ENCODE peak calls at places on chromosomes 13 and 19, in seven cellular contexts. O is NB4; U is mammary epithelial cell; K is hepatocyte; Q is foreskin fibroblast; A is CD8-positive, alpha-beta T cell; P is cardiac muscle cell. N is an unnamed sample.

GRCh38 chr13:20616059-20616797 is 49.3 kb downstream of the IFT88 start:
- DNase-seq in O (no peak), U (peak), K (no peak), Q (peak), A (no peak), P (peak), N (peak)

GRCh38 chr13:103022328-103022727 is 43.9 kb downstream of the SLC10A2 start:
- DNase-seq in O (no peak), U (no peak), K (no peak), Q (peak), A (no peak), P (no peak), N (no peak)

GRCh38 chr19:45352914-45353796 is 12.6 kb downstream of the KLC3 start:
- DNase-seq in O (peak), U (no peak), K (no peak), Q (no peak), A (no peak), P (no peak), N (no peak)

GRCh38 chr19:34503546-34504272 is 22.2 kb downstream of the WTIP start:
- DNase-seq in O (no peak), U (no peak), K (no peak), Q (no peak), A (no peak), P (no peak), N (no peak)

GRCh38 chr13:51981355-51981754 is 29.9 kb downstream of the ATP7B start:
- DNase-seq in O (no peak), U (no peak), K (no peak), Q (no peak), A (no peak), P (peak), N (no peak)

GRCh38 chr13:37869756-37870488 is at the start of gene TRPC4:
- DNase-seq in O (peak), U (peak), K (peak), Q (peak), A (no peak), P (peak), N (peak)

GRCh38 chr19:56875717-56876116 is 35.2 kb upstream of the PEG3 start:
- DNase-seq in O (no peak), U (no peak), K (no peak), Q (no peak), A (no peak), P (no peak), N (no peak)

GRCh38 chr19:35693835-35694599 is 10.3 kb upstream of the ZBTB32 start:
- DNase-seq in O (peak), U (peak), K (peak), Q (peak), A (peak), P (peak), N (peak)

GRCh38 chr19:51258165-51258564 is 7.3 kb downstream of the SIGLECL1 start:
- DNase-seq in O (peak), U (no peak), K (no peak), Q (no peak), A (no peak), P (no peak), N (no peak)

GRCh38 chr13:93336733-93337132 is 110.1 kb downstream of the GPC6 start:
- DNase-seq in O (no peak), U (no peak), K (no peak), Q (no peak), A (no peak), P (no peak), N (no peak)

GRCh38 chr13:80441968-80442367 is 101.0 kb upstream of the SPRY2 start:
- DNase-seq in O (peak), U (no peak), K (no peak), Q (peak), A (no peak), P (peak), N (no peak)

GRCh38 chr13:46593403-46593802 is 40.4 kb downstream of the LRCH1 start:
- DNase-seq in O (no peak), U (no peak), K (no peak), Q (no peak), A (no peak), P (no peak), N (no peak)

GRCh38 chr13:75050419-75051066 is 431.4 kb downstream of the TBC1D4 start:
- DNase-seq in O (no peak), U (no peak), K (peak), Q (peak), A (no peak), P (peak), N (peak)

GRCh38 chr13:38173403-38173802 is 176.2 kb upstream of the UFM1 start:
- DNase-seq in O (no peak), U (no peak), K (no peak), Q (no peak), A (no peak), P (no peak), N (no peak)

GRCh38 chr19:8631425-8631819 is 989 bp downstream of the NFILZ start:
- DNase-seq in O (no peak), U (no peak), K (peak), Q (no peak), A (no peak), P (peak), N (peak)

GRCh38 chr13:81171065-81171647 is 830.2 kb upstream of the SPRY2 start:
- DNase-seq in O (peak), U (peak), K (peak), Q (peak), A (no peak), P (peak), N (peak)

GRCh38 chr19:35141627-35142401 is 1.2 kb upstream of the FXYD7 start:
- DNase-seq in O (no peak), U (no peak), K (no peak), Q (peak), A (no peak), P (peak), N (no peak)

GRCh38 chr19:19139876-19140229 is 1.6 kb upstream of the TMEM161A start:
- DNase-seq in O (no peak), U (no peak), K (no peak), Q (no peak), A (no peak), P (no peak), N (no peak)

GRCh38 chr19:31725051-31725450 is 375.8 kb upstream of the TSHZ3 start:
- DNase-seq in O (no peak), U (no peak), K (peak), Q (no peak), A (no peak), P (peak), N (no peak)

GRCh38 chr13:33348366-33348765 is 62.8 kb upstream of the STARD13 start:
- DNase-seq in O (no peak), U (no peak), K (no peak), Q (peak), A (no peak), P (peak), N (peak)

GRCh38 chr19:33685541-33685940 is 63.8 kb downstream of the CHST8 start:
- DNase-seq in O (no peak), U (no peak), K (no peak), Q (no peak), A (no peak), P (no peak), N (no peak)

GRCh38 chr13:93522486-93522885 is 295.9 kb downstream of the GPC6 start:
- DNase-seq in O (no peak), U (no peak), K (no peak), Q (peak), A (no peak), P (peak), N (peak)

GRCh38 chr13:50365300-50365682 is 350.0 kb downstream of the KCNRG start:
- DNase-seq in O (peak), U (no peak), K (no peak), Q (no peak), A (no peak), P (peak), N (no peak)

GRCh38 chr13:112648101-112648500 is 41.7 kb upstream of the ATP11A start:
- DNase-seq in O (no peak), U (no peak), K (no peak), Q (no peak), A (no peak), P (no peak), N (no peak)

GRCh38 chr19:57978586-57979289 is 4.4 kb upstream of the C19orf18 start:
- DNase-seq in O (no peak), U (no peak), K (no peak), Q (peak), A (no peak), P (no peak), N (no peak)

GRCh38 chr19:5369962-5370367 is 29.4 kb upstream of the PTPRS start:
- DNase-seq in O (peak), U (no peak), K (peak), Q (peak), A (no peak), P (peak), N (no peak)

GRCh38 chr19:50817941-50818858 is 5.4 kb downstream of the KLK1 start:
- DNase-seq in O (peak), U (no peak), K (peak), Q (peak), A (no peak), P (peak), N (no peak)

GRCh38 chr19:45322744-45323281 is at the start of gene CKM:
- DNase-seq in O (no peak), U (no peak), K (no peak), Q (no peak), A (no peak), P (no peak), N (no peak)

GRCh38 chr13:100836696-100837095 is 162.1 kb upstream of the TMTC4 start:
- DNase-seq in O (peak), U (peak), K (no peak), Q (no peak), A (no peak), P (peak), N (no peak)

GRCh38 chr13:34964558-34964957 is 22.5 kb downstream of the NBEA start:
- DNase-seq in O (no peak), U (no peak), K (no peak), Q (no peak), A (no peak), P (no peak), N (no peak)

GRCh38 chr19:17292301-17293074 is 10.7 kb downstream of the ABHD8 start:
- DNase-seq in O (peak), U (peak), K (peak), Q (peak), A (peak), P (peak), N (peak)

GRCh38 chr13:77429320-77430142 is 102.6 kb upstream of the MYCBP2 start:
- DNase-seq in O (no peak), U (peak), K (no peak), Q (no peak), A (no peak), P (no peak), N (peak)

GRCh38 chr13:46146898-46147297 is 35.1 kb downstream of the LCP1 start:
- DNase-seq in O (no peak), U (peak), K (peak), Q (peak), A (no peak), P (peak), N (peak)

GRCh38 chr19:47258434-47258833 is 2.1 kb downstream of the CCDC9 start:
- DNase-seq in O (no peak), U (no peak), K (no peak), Q (no peak), A (no peak), P (no peak), N (no peak)
- H3K4me3 ChIP-seq in O (no peak), U (peak), K (no peak), Q (peak), A (no peak), P (no peak), N (peak)

GRCh38 chr13:24605923-24606372 is 74.3 kb upstream of the ATP12A start:
- DNase-seq in O (peak), U (peak), K (peak), Q (peak), A (no peak), P (peak), N (peak)
- TF ChIP-seq CTCF in O (peak), U (peak), K (peak), Q (no peak), A (peak), P (peak), N (peak)

GRCh38 chr13:99390601-99391000 is 83.4 kb upstream of the GPR183 start:
- DNase-seq in O (no peak), U (no peak), K (no peak), Q (no peak), A (no peak), P (no peak), N (no peak)

GRCh38 chr13:99389520-99390304 is 82.5 kb upstream of the GPR183 start:
- DNase-seq in O (no peak), U (no peak), K (no peak), Q (no peak), A (no peak), P (no peak), N (no peak)

GRCh38 chr13:99393791-99394735 is 86.9 kb upstream of the GPR183 start:
- DNase-seq in O (no peak), U (no peak), K (no peak), Q (no peak), A (no peak), P (no peak), N (no peak)

GRCh38 chr13:99392806-99393135 is 85.6 kb upstream of the GPR183 start:
- DNase-seq in O (no peak), U (no peak), K (no peak), Q (peak), A (no peak), P (no peak), N (no peak)

DNA sequence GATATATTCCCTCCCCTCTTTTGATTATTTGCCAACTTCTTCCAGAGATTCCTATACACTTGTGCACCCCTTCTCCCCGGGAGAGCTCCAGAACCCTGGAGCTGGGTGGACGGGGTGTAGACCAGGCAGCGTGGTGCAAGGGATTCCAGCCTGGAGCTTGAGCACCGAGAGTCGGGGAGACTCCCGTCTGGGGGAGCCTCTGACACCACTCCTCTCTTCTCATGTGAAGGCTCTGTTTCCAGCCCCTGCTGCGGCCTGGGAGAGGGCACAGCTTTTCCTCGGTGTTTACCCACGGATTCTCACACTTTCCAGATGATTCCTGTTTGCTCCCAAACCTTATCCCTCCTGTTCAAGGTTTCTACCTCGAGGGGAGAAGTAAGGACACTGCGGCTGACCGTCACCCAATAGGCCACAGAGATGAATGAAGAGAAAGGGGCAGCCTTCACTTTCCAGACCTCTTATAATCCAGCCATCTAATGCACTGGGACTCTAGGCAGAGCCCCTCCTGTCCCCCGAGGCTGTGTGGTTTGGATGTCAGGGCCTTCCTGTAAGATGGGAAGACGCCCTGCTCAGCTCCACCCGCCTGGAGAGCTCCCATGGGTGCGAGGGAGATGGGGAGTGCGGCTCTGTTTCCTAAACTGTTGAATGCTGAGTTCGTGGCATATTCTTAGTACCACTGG is 85.1 kb upstream of the GPR183 start:
- DNase-seq in O (no peak), U (no peak), K (no peak), Q (no peak), A (no peak), P (no peak), N (no peak)
- H3K4me3 ChIP-seq in O (no peak), U (no peak), K (no peak), Q (no peak), A (no peak), P (no peak), N (no peak)

GRCh38 chr19:2021453-2022140 is 6.1 kb upstream of the BTBD2 start:
- DNase-seq in O (no peak), U (no peak), K (no peak), Q (no peak), A (no peak), P (no peak), N (no peak)

GRCh38 chr19:2027361-2027760 is 11.8 kb upstream of the BTBD2 start:
- DNase-seq in O (peak), U (peak), K (no peak), Q (peak), A (no peak), P (peak), N (peak)

GRCh38 chr19:2032296-2032941 is 16.9 kb upstream of the BTBD2 start:
- DNase-seq in O (peak), U (peak), K (peak), Q (peak), A (no peak), P (peak), N (peak)

GRCh38 chr19:2022289-2022688 is 6.8 kb upstream of the BTBD2 start:
- DNase-seq in O (no peak), U (no peak), K (no peak), Q (no peak), A (no peak), P (no peak), N (no peak)

DNA sequence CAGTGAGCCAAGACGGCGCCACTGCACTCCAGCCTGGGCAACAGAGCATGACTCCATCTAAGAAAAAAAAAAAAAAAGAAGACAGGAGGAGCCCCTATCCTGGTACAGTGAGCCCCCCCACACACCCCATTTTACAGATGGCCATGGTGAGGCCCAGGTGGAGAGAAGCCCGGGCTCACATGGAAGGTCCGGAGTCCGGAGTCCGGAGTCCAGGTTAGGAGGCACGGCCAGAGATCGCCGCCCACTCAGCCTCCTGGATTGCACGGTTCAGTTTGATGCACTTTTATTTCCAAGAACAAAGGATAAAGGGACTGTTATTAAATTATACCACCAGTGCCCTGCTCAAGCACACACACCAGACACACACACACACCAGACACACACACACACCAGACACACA is 11.3 kb upstream of the BTBD2 start:
- DNase-seq in O (no peak), U (no peak), K (no peak), Q (no peak), A (no peak), P (no peak), N (no peak)
- TF ChIP-seq CTCF in O (no peak), U (no peak), K (no peak), Q (no peak), A (no peak), P (no peak), N (no peak)

GRCh38 chr13:114025432-114026127 is 51.7 kb upstream of the C13orf46 start:
- DNase-seq in O (peak), U (no peak), K (no peak), Q (peak), A (no peak), P (peak), N (peak)

GRCh38 chr13:114024603-114025431 is 50.9 kb upstream of the C13orf46 start:
- DNase-seq in O (no peak), U (no peak), K (no peak), Q (no peak), A (no peak), P (no peak), N (no peak)

GRCh38 chr13:114022876-114023275 is 49.0 kb upstream of the C13orf46 start:
- DNase-seq in O (no peak), U (no peak), K (no peak), Q (no peak), A (no peak), P (no peak), N (no peak)

GRCh38 chr13:114022309-114022669 is 48.4 kb upstream of the C13orf46 start:
- DNase-seq in O (no peak), U (no peak), K (no peak), Q (no peak), A (no peak), P (no peak), N (no peak)

DNA sequence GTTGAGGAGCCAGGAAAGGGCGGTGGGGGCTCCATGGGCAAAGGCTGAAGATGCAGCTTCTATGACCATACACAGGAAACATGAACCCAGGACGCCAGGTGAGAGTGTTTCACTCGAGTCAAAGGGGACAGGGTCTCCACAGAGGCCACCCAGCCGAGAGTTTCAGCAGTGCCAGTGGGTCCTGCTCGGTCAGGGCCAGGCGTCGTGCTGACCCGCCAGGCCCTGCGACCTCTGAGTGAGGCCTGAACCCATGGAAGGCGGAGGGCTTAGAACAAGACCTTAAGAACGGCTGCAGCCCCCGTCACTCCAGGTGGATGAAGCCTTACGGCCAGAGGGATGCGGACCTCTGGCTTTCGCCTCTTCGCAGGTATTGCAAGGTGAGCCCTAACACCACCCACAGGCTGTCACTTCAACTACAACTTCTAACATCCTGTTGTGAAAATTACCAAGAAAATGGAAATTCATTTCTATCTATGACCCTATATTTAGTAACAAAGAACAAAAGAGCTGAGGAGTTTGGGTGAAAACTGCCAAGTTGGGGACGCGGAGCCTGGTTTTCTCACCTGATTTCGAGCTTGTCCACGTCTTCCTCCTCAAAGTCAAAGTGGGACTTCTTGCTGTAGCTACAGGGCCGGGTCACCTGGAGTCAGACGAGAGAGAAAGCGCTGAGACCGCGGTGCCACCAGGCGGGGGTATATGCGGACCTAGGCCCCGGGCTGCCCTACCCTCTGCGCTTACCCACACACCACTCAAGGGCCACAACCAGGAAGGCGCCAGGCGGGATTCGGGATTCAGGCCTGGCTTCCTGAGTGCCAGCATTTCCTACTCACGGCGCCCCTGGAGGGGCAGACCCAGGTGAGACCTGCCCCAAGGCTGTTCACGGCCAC is 50.1 kb upstream of the C13orf46 start:
- DNase-seq in O (no peak), U (no peak), K (no peak), Q (no peak), A (no peak), P (no peak), N (no peak)
- H3K4me3 ChIP-seq in O (no peak), U (no peak), K (no peak), Q (no peak), A (no peak), P (no peak), N (no peak)

GRCh38 chr19:13058951-13059660 is 43.6 kb downstream of the LYL1 start:
- DNase-seq in O (no peak), U (no peak), K (no peak), Q (no peak), A (no peak), P (no peak), N (no peak)
- TF ChIP-seq CTCF in O (no peak), U (no peak), K (no peak), Q (no peak), A (no peak), P (peak), N (peak)